ENCODE peak calls at places on chromosome 17, in nine cellular contexts. H, O, X, T, C, U, R, K and D are unnamed samples.
A peak's percentile ranks its signal among the peaks of the same experiment; 100 is the strongest.

GRCh38 chr17:19502517-19502916 is 31.1 kb upstream of the SLC47A1 start:
- DNase-seq in R (no peak), T (no peak), X (no peak), C (no peak), H (no peak), O (peak; percentile 14), K (no peak), U (no peak), D (no peak)

GRCh38 chr17:9566067-9566466 is 9.6 kb downstream of the STX8 start:
- DNase-seq in T (no peak), X (no peak), O (no peak), C (no peak), K (no peak), H (no peak), U (no peak), R (no peak), D (no peak)

GRCh38 chr17:28963212-28963611 is 11.9 kb upstream of the PHF12 start:
- DNase-seq in X (no peak), R (peak; percentile 10), C (peak; percentile 15), K (no peak), T (peak; percentile 2), H (no peak), O (no peak), U (no peak), D (no peak)

GRCh38 chr17:72515291-72516065 is 394.7 kb downstream of the SOX9 start:
- DNase-seq in K (no peak), C (no peak), H (no peak), X (no peak), R (no peak), T (no peak), U (no peak), O (no peak), D (no peak)

GRCh38 chr17:17729620-17730249 is 48.5 kb downstream of the RAI1 start:
- DNase-seq in H (peak; percentile 81), C (no peak), R (no peak), X (no peak), K (no peak), T (no peak), U (peak; percentile 94), O (no peak), D (no peak)

GRCh38 chr17:72922223-72922622 is 170.3 kb downstream of the SLC39A11 start:
- DNase-seq in K (no peak), O (no peak), U (no peak), H (no peak), R (no peak), X (no peak), T (no peak), C (no peak), D (no peak)

GRCh38 chr17:29243792-29244191 is 2.9 kb upstream of the CRYBA1 start:
- DNase-seq in R (no peak), U (peak; percentile 71), O (no peak), H (peak; percentile 70), K (no peak), X (no peak), T (no peak), C (no peak), D (no peak)

GRCh38 chr17:75575728-75576127 is 11.9 kb upstream of the MYO15B start:
- DNase-seq in U (peak; percentile 43), K (no peak), H (no peak), X (no peak), T (no peak), R (no peak), C (no peak), O (no peak), D (no peak)

GRCh38 chr17:50219939-50220465 is 18.6 kb upstream of the COL1A1 start:
- DNase-seq in K (no peak), C (no peak), O (no peak), T (no peak), U (peak; percentile 82), H (no peak), R (peak; percentile 86), X (no peak), D (no peak)

GRCh38 chr17:51398128-51398525 is 137.8 kb downstream of the UTP18 start:
- DNase-seq in H (no peak), C (no peak), U (no peak), R (no peak), O (no peak), K (no peak), X (no peak), T (no peak), D (no peak)

GRCh38 chr17:58172369-58173071 is 5.7 kb downstream of the OR4D2 start:
- DNase-seq in K (no peak), R (no peak), C (no peak), X (no peak), T (no peak), U (peak; percentile 91), H (peak; percentile 85), O (no peak), D (no peak)

GRCh38 chr17:44601574-44602372 is 44.5 kb downstream of the FZD2 start:
- DNase-seq in K (no peak), R (no peak), X (no peak), T (no peak), H (no peak), O (no peak), U (no peak), C (no peak), D (no peak)

GRCh38 chr17:44688675-44689491 is 693 bp downstream of the CCDC43 start:
- DNase-seq in U (no peak), K (no peak), X (no peak), O (no peak), C (no peak), R (no peak), H (no peak), T (no peak), D (no peak)

GRCh38 chr17:36614974-36615373 is 13.6 kb downstream of the MRM1 start:
- DNase-seq in T (no peak), H (peak; percentile 55), U (peak; percentile 66), C (no peak), O (no peak), K (no peak), R (no peak), X (no peak), D (no peak)
- H3K27ac ChIP-seq in T (no peak overlapping the region), H (no peak overlapping the region), U (no peak overlapping the region), C (no peak overlapping the region), O (no peak overlapping the region), K (no peak overlapping the region), R (no peak overlapping the region), X (no peak overlapping the region), D (no peak overlapping the region)

DNA sequence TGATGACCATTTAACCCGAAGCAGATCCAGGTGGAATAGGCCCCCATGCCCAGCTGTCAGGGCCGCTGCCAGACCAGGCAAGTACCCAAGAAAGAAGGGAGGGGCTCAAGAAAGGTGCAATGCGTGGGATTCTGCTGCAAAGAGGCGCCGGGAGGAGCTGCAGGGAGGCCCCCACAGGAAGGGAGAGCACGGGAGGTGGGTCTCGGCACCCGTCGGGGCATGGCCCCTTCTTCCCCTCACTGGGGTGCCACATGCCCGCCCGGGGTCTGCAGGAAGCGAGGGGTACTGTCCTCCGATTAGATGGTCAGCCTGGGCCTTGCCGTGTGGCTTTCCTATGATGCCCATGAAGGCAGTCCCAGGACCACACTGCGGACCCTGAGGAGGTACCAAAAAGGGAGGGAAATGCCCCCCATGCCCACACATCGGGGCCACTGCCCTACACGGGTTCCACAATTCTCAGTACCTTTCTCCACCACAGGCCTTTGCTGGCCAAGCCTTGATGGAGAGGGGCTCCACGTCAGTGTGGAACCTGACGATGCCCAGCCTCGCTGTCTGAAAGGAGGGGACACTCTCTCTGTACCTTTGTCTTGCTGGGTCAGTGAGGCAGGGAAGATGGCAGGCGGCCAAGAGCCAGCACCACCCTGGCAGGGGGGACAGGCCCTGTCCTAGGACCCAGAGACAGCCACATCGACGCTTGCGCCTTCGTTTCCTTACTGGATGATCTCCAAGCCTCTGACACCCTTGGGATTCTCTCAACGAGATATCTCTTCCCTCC is 45.5 kb upstream of the DNAH17 start:
- DNase-seq in R (peak; percentile 60), K (no peak), C (peak; percentile 39), U (no peak), H (no peak), O (no peak), T (no peak), X (no peak), D (no peak)
- TF ChIP-seq CTCF in R (no peak), K (no peak), C (no peak), U (no peak), H (no peak), O (no peak), T (no peak), X (no peak), D (no peak)

DNA sequence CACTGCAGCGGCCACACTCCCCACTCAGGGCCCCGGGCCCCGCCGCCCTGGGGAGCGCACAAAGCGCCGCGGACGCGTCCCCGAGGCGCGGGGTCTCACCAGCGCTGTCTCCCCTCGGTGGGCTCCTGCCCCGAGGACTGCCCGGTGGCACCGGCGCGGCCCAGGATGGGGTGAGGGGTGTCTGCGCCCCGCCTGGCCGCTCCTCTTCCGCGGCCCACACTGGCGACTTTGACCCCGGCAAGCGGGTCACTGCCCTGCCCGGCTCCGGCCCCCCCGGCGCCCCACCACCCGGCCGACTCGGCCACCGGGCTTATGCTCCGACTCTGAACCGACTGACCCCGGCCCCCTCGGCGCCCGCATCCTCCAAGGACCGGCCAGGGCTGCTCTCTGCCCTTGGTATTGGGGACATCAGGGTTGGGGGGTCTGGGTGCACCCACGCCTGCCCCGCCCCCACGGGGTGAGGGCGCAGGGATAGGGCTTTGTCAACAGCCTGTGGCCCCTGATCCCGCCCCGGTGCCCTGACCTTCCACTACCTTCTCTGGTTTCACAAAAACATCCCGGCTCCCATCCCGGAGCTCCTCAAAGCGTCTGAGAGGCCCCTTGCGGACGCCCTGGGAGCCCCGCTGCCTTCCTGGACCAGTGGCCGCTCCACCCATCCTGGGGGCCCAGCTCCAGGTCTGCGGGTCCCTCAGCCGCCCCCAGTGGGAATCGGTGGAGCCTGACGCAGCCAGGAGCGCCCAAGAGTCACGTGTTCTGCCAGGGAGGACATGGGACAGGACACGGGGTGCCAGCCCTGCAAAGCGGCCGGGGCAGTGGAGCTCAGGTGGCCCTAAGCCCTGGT is 829 bp downstream of the GCGR start:
- DNase-seq in C (no peak), X (no peak), K (no peak), R (peak; percentile 80), U (peak; percentile 79), T (peak; percentile 57), O (no peak), H (no peak), D (no peak)
- H3K27ac ChIP-seq in C (no peak overlapping the region), X (no peak overlapping the region), K (no peak overlapping the region), R (peak overlapping the region; percentile 9), U (no peak overlapping the region), T (peak overlapping the region; percentile 80), O (no peak overlapping the region), H (no peak overlapping the region), D (no peak overlapping the region)

GRCh38 chr17:916315-916714 is 63.3 kb downstream of the NXN start:
- DNase-seq in U (no peak), T (no peak), K (no peak), H (no peak), X (no peak), R (no peak), O (no peak), C (no peak), D (no peak)
- TF ChIP-seq CTCF in U (peak; percentile 59), T (no peak), K (peak; percentile 26), H (peak; percentile 55), X (no peak), R (no peak), O (no peak), C (no peak), D (no peak)

GRCh38 chr17:65564793-65565192 is 3.3 kb upstream of the AXIN2 start:
- DNase-seq in U (no peak), O (no peak), H (no peak), T (no peak), R (no peak), C (no peak), X (no peak), K (no peak), D (no peak)
- H3K27ac ChIP-seq in U (peak overlapping the region; percentile 58), O (peak overlapping the region; percentile 81), H (no peak overlapping the region), T (no peak overlapping the region), R (no peak overlapping the region), C (no peak overlapping the region), X (no peak overlapping the region), K (no peak overlapping the region), D (peak overlapping the region; percentile 36)